ENCODE peak calls at places on chromosomes 3 and 15, in five cellular contexts. R is retinal pigment epithelial cell, Z is fibroblast of the aortic adventitia, C is AG10803, D is upper lobe of right lung. M is an unnamed sample.

GRCh38 chr3:80192871-80193270 is 425.1 kb upstream of the ROBO1 start:
- DNase-seq in R (no peak), Z (no peak), C (no peak), D (no peak), M (no peak)

GRCh38 chr3:194691481-194692281 is 6.0 kb downstream of the FAM43A start:
- DNase-seq in R (no peak), Z (no peak), C (no peak), D (no peak), M (no peak)

GRCh38 chr3:13483286-13483685 is 3.2 kb downstream of the HDAC11 start:
- DNase-seq in R (no peak), Z (no peak), C (no peak), D (peak), M (no peak)

GRCh38 chr15:77557178-77557960 is 75.3 kb downstream of the LINGO1 start:
- DNase-seq in R (no peak), Z (no peak), C (no peak), D (no peak), M (no peak)

GRCh38 chr3:26118165-26118564 is 328.3 kb downstream of the OXSM start:
- DNase-seq in R (no peak), Z (no peak), C (no peak), D (no peak), M (no peak)

GRCh38 chr15:51223771-51224229 is 114.6 kb downstream of the CYP19A1 start:
- DNase-seq in R (peak), Z (peak), C (peak), D (no peak), M (peak)

GRCh38 chr3:56914646-56915045 is 112.9 kb upstream of the ARHGEF3 start:
- DNase-seq in R (no peak), Z (no peak), C (no peak), D (no peak), M (no peak)

GRCh38 chr15:90000175-90000923 is 775 bp upstream of the ZNF710 start:
- DNase-seq in R (no peak), Z (peak), C (peak), D (peak), M (peak)

GRCh38 chr3:141485578-141486415 is 1.0 kb upstream of the RASA2 start:
- DNase-seq in R (no peak), Z (peak), C (peak), D (no peak), M (peak)

GRCh38 chr3:182908471-182908870 is 71.9 kb downstream of the DCUN1D1 start:
- DNase-seq in R (no peak), Z (peak), C (peak), D (no peak), M (no peak)

GRCh38 chr3:27591321-27591711 is 107.1 kb upstream of the SLC4A7 start:
- DNase-seq in R (no peak), Z (peak), C (no peak), D (no peak), M (no peak)

GRCh38 chr3:20380310-20380709 is 194.3 kb upstream of the SGO1 start:
- DNase-seq in R (no peak), Z (no peak), C (no peak), D (no peak), M (no peak)

GRCh38 chr3:36800533-36801116 is 36.3 kb upstream of the DCLK3 start:
- DNase-seq in R (no peak), Z (no peak), C (no peak), D (no peak), M (no peak)

GRCh38 chr15:25249236-25250010 is 189.4 kb downstream of the UBE3A start:
- DNase-seq in R (no peak), Z (no peak), C (no peak), D (peak), M (no peak)

GRCh38 chr3:139180489-139180888 is 135.8 kb upstream of the PRR23C start:
- DNase-seq in R (no peak), Z (no peak), C (no peak), D (no peak), M (no peak)

GRCh38 chr3:150236683-150237082 is 171.4 kb upstream of the TSC22D2 start:
- DNase-seq in R (no peak), Z (peak), C (peak), D (no peak), M (peak)

GRCh38 chr3:114615535-114616064 is 321.8 kb downstream of the TIGIT start:
- DNase-seq in R (no peak), Z (no peak), C (no peak), D (no peak), M (no peak)

GRCh38 chr3:186788482-186789370 is 5.3 kb downstream of the EIF4A2 start:
- DNase-seq in R (no peak), Z (peak), C (no peak), D (no peak), M (no peak)

GRCh38 chr3:165336786-165337185 is 140.6 kb upstream of the SLITRK3 start:
- DNase-seq in R (peak), Z (no peak), C (no peak), D (no peak), M (no peak)

GRCh38 chr3:30655187-30655812 is 48.9 kb downstream of the TGFBR2 start:
- DNase-seq in R (no peak), Z (no peak), C (peak), D (no peak), M (no peak)

GRCh38 chr3:64653101-64653500 is 34.7 kb downstream of the ADAMTS9 start:
- DNase-seq in R (no peak), Z (no peak), C (no peak), D (no peak), M (no peak)

GRCh38 chr3:25266677-25267076 is 161.4 kb upstream of the RARB start:
- DNase-seq in R (no peak), Z (no peak), C (no peak), D (no peak), M (no peak)

GRCh38 chr3:151753846-151754245 is 20.1 kb downstream of the AADACL2 start:
- DNase-seq in R (no peak), Z (no peak), C (no peak), D (no peak), M (no peak)

GRCh38 chr3:126270145-126270811 is 86.9 kb downstream of the KLF15 start:
- DNase-seq in R (peak), Z (peak), C (no peak), D (peak), M (no peak)

GRCh38 chr3:183662099-183662498 is 26.7 kb downstream of the KLHL24 start:
- DNase-seq in R (no peak), Z (no peak), C (no peak), D (no peak), M (no peak)

GRCh38 chr3:177236704-177237103 is 39.4 kb upstream of the TBL1XR1 start:
- DNase-seq in R (no peak), Z (no peak), C (no peak), D (no peak), M (no peak)

GRCh38 chr3:46874430-46874829 is 3.1 kb upstream of the PTH1R start:
- DNase-seq in R (no peak), Z (no peak), C (no peak), D (no peak), M (no peak)

GRCh38 chr3:137906985-137907649 is 102.8 kb upstream of the CLDN18 start:
- DNase-seq in R (no peak), Z (no peak), C (no peak), D (peak), M (no peak)

GRCh38 chr15:30895461-30896210 is 8.1 kb upstream of the FAN1 start:
- DNase-seq in R (no peak), Z (no peak), C (no peak), D (no peak), M (no peak)

DNA sequence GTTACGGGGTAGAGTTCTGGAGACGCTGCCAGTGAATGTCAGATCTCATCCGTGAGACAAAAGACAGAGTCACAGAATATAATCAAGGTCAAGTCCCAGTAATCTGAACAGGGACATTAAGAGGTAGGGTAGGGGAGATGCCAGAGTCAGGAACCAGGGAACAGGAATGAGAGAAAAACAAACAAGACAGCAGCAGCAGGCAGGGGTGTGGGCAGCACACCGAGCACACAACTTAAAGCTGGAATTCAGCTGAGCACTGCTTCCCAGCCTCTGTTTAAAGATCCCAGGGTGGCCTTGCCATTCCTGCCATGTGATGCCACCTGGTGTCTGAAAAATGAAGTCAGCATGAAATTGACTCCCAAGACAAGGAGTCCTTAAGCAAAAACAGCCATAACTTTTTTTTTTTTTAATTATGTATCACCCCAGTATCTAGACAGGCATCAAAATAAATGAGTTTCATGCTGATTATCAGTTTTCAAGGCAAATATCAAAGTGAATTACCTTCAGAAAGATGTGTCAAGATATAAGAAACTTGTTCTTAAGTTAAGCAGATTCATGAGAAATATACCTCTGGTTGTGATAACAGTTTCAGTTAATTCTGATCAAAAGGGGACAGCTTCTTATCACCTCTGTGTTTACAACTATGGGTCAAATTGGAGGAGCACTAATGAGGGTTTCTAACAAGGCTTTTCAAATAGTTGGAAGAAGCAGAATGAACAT is 203.7 kb downstream of the SLC9A9 start:
- DNase-seq in R (peak), Z (peak), C (peak), D (no peak), M (peak)
- TF ChIP-seq CTCF in R (peak), Z (peak), C (peak), D (peak), M (peak)

GRCh38 chr3:45508659-45509037 is 85.9 kb upstream of the LIMD1 start:
- DNase-seq in R (no peak), Z (no peak), C (no peak), D (no peak), M (no peak)
- TF ChIP-seq CTCF in R (no peak), Z (no peak), C (no peak), D (no peak), M (no peak)

DNA sequence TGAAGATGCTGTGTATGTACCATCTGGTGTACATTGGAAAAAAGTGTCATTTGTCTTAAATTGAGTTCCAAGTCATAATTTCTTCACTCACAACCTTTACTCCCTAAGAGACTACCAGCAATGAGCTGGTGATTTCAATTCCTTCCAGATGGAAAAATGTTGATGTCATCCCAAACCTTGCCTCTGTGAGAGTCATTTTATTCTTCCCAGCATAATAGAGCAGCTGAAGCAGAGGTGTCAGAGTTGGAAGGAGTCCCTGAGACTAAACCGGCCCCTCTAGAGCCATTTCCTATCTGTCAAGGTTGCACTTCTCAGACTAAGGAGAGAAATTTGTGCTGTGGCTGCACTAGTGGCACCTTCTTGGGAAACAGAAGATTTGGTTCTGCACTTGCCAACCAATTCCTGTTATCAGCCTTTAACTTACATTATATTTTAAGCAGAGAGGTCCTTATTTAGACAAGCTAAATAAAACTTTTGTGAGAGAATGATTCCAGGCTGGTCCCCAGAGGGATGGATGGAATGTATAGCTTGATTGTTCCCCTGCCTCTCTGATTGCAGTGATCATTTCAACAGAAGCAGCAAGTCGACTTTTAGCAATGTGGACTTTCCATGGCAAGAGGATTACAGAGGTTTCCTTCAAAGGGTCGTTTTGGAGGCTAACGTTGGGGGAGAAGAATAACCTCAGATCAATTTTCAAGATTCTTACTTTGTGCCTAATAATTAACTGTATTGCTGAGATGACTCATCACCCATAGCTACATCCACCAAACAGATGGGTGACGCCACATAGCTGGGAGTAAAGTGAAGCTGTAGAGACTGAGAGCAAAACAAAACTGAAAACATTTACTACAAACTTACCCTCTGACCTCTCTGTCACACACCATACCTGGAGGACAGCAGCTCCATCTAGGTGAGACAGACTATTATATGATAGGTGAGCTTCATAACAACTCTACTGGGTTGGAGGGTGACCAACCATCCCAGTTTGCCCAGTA is 79.7 kb downstream of the GTPBP8 start:
- DNase-seq in R (no peak), Z (peak), C (peak), D (no peak), M (no peak)
- TF ChIP-seq CTCF in R (no peak), Z (no peak), C (no peak), D (no peak), M (no peak)

GRCh38 chr15:59917504-59918157 is 86.5 kb upstream of the FOXB1 start:
- DNase-seq in R (peak), Z (peak), C (peak), D (peak), M (peak)
- TF ChIP-seq CTCF in R (peak), Z (peak), C (peak), D (peak), M (peak)

GRCh38 chr3:170429050-170429449 is 10.4 kb downstream of the CLDN11 start:
- DNase-seq in R (no peak), Z (peak), C (peak), D (no peak), M (peak)

GRCh38 chr3:170436697-170437096 is 18.0 kb downstream of the CLDN11 start:
- DNase-seq in R (no peak), Z (no peak), C (no peak), D (no peak), M (no peak)

GRCh38 chr3:170431054-170431453 is 12.4 kb downstream of the CLDN11 start:
- DNase-seq in R (no peak), Z (no peak), C (no peak), D (no peak), M (no peak)

GRCh38 chr3:170428095-170428494 is 9.4 kb downstream of the CLDN11 start:
- DNase-seq in R (no peak), Z (no peak), C (no peak), D (no peak), M (no peak)

DNA sequence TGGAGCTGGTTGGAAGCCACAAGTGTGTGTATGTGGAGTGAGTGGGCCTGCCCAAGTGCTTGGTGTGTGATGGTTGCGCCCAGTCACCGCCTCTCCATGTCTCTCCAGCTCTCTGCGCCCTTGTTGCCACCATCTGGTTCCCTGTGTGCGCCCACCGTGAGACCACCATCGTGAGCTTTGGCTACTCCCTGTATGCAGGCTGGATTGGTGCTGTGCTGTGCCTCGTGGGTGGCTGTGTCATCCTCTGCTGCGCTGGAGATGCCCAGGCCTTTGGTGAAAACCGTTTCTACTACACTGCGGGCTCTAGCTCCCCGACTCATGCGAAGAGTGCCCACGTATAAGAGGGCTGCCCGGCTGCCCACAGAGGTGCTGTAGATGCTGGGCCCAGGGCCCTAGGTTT is 13.7 kb downstream of the CLDN11 start:
- DNase-seq in R (no peak), Z (no peak), C (no peak), D (no peak), M (no peak)
- TF ChIP-seq CTCF in R (no peak), Z (no peak), C (no peak), D (no peak), M (no peak)

GRCh38 chr15:57752426-57752825 is 45.9 kb downstream of the POLR2M start:
- DNase-seq in R (no peak), Z (no peak), C (no peak), D (no peak), M (no peak)
- TF ChIP-seq CTCF in R (peak), Z (peak), C (no peak), D (peak), M (peak)

GRCh38 chr15:69224383-69224782 is 63.9 kb downstream of the GLCE start:
- DNase-seq in R (no peak), Z (peak), C (no peak), D (peak), M (no peak)
- TF ChIP-seq CTCF in R (no peak), Z (no peak), C (no peak), D (no peak), M (no peak)

M was measured in HFFc6.